ENCODE peak calls at places on chromosomes 4 and X, in five cellular contexts. A is AG04449, Z is AG10803, N is Peyer's patch, B is HFF-Myc. M is an unnamed sample.

GRCh38 chr4:21991050-21991449 is 42.5 kb upstream of the KCNIP4 start:
- DNase-seq in A (no peak), Z (no peak), N (no peak), B (peak), M (no peak)

GRCh38 chrX:136450050-136450830 is 37.5 kb upstream of the BRS3 start:
- DNase-seq in A (no peak), Z (no peak), N (no peak), B (no peak), M (no peak)

GRCh38 chr4:17066972-17067371 is 168.5 kb upstream of the LDB2 start:
- DNase-seq in A (peak), Z (peak), N (no peak), B (peak), M (peak)

GRCh38 chr4:24799544-24800272 is 4.3 kb downstream of the SOD3 start:
- DNase-seq in A (no peak), Z (no peak), N (no peak), B (no peak), M (no peak)

GRCh38 chr4:130646886-130647285 is 1550.9 kb downstream of the C4orf33 start:
- DNase-seq in A (no peak), Z (no peak), N (no peak), B (no peak), M (no peak)

GRCh38 chrX:136880003-136880451 is 498 bp downstream of the RBMX start:
- DNase-seq in A (no peak), Z (no peak), N (peak), B (no peak), M (no peak)

GRCh38 chr4:76499461-76499860 is 64.4 kb downstream of the SHROOM3 start:
- DNase-seq in A (no peak), Z (no peak), N (no peak), B (no peak), M (no peak)

GRCh38 chrX:8504451-8504850 is 39.8 kb downstream of the VCX3B start:
- DNase-seq in A (no peak), Z (no peak), N (no peak), B (no peak), M (no peak)

GRCh38 chr4:40196724-40197281 is at the start of gene RHOH:
- DNase-seq in A (no peak), Z (no peak), N (no peak), B (no peak), M (no peak)

GRCh38 chrX:92232182-92232581 is 453.0 kb downstream of the PCDH11X start:
- DNase-seq in A (no peak), Z (no peak), N (no peak), B (no peak), M (no peak)

GRCh38 chrX:40156472-40157227 is 58.9 kb upstream of the BCOR start:
- DNase-seq in A (no peak), Z (no peak), N (no peak), B (no peak), M (no peak)

GRCh38 chr4:124904723-124905390 is 192.3 kb upstream of the ANKRD50 start:
- DNase-seq in A (no peak), Z (no peak), N (no peak), B (no peak), M (no peak)

GRCh38 chrX:2311483-2311882 is 189.3 kb downstream of the DHRSX start:
- DNase-seq in A (no peak), Z (no peak), N (no peak), B (no peak), M (no peak)

GRCh38 chr4:127291316-127291715 is 341.4 kb upstream of the INTU start:
- DNase-seq in A (no peak), Z (peak), N (no peak), B (peak), M (no peak)

GRCh38 chr4:74932832-74933561 is at the start of gene PARM1:
- DNase-seq in A (no peak), Z (peak), N (peak), B (peak), M (no peak)

GRCh38 chr4:117135634-117136354 is 50.4 kb upstream of the TRAM1L1 start:
- DNase-seq in A (no peak), Z (no peak), N (no peak), B (no peak), M (no peak)

GRCh38 chrX:69615779-69616519 is at the start of gene EDA:
- DNase-seq in A (no peak), Z (peak), N (peak), B (no peak), M (no peak)

GRCh38 chrX:18377802-18378201 is 23.3 kb upstream of the SCML2 start:
- DNase-seq in A (no peak), Z (peak), N (no peak), B (no peak), M (no peak)

GRCh38 chr4:157819693-157820464 is 352.9 kb downstream of the GASK1B start:
- DNase-seq in A (no peak), Z (no peak), N (no peak), B (no peak), M (no peak)

DNA sequence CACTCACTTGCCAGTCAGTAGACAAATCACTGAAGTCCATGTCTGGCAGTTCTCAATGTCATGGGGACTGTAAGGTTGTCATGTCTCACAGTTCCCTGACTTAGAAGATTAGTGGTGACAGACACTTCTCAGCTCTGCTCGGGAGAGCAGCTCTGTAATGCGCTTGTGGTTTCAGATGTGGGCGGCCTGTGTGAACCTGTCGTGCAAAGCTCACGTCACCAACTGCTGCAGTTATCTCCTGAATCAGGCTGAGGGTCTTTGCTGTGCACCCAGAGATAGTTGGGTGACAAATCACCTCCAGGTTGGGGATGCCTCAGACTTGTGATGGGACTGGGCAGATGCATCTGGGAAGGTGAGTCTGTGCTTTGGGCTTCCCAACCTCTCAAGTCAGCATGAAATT is at the start of gene IL9R:
- DNase-seq in A (no peak), Z (no peak), N (no peak), B (no peak), M (no peak)
- H3K4me3 ChIP-seq in A (no peak), Z (no peak), N (peak), B (no peak), M (no peak)

GRCh38 chrX:56763556-56764152 is 34.6 kb downstream of the NBDY start:
- DNase-seq in A (no peak), Z (no peak), N (no peak), B (no peak), M (no peak)
- TF ChIP-seq CTCF in A (no peak), Z (no peak), N (no peak), B (no peak), M (no peak)

GRCh38 chrX:47216393-47216925 is 2.0 kb upstream of the CDK16 start:
- DNase-seq in A (no peak), Z (no peak), N (no peak), B (no peak), M (no peak)

GRCh38 chrX:47218280-47218919 is at the start of gene CDK16:
- DNase-seq in A (no peak), Z (peak), N (peak), B (peak), M (no peak)

GRCh38 chrX:47217852-47218279 is 615 bp upstream of the CDK16 start:
- DNase-seq in A (peak), Z (peak), N (peak), B (peak), M (peak)

GRCh38 chrX:47218920-47219815 is 687 bp downstream of the CDK16 start:
- DNase-seq in A (no peak), Z (no peak), N (peak), B (no peak), M (no peak)

DNA sequence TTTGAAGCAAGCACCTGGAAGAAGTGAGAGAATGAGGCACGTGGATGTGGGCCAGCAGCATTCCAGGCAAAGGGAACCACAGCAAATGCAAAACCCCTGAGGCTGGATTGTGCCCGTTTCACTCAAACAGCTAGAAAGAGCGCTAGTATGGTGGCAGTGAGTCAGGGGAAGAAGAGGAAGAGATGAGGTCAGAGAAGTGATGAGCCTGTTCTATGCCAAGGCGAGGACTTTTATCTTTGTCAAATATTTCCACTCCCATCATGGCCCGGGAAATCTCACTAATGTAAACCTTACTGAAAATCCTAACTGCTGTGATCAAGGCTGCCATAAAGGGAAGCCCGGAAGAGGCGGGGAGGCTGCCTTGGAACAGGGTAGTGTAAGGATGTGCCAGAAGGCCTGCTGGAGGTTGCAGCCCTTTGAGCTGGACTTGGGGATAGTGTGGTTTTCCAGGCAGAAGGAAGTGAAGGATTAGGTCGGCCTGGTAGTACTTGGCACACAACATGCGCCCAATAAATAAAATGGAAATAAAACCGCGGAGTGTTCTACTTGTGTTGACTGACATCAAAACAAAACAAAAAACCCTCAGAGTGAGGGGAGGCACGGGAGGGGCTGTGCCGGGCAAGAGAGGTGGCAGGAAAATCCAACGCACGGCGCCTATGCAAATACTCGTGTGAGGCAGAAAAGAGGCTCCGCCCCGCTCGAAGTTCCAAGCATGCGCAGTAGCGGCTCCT is 1.2 kb upstream of the CDK16 start:
- DNase-seq in A (no peak), Z (peak), N (no peak), B (peak), M (no peak)
- H3K4me3 ChIP-seq in A (peak), Z (peak), N (peak), B (peak), M (peak)

GRCh38 chr4:155496294-155496626 is 119.5 kb upstream of the MAP9 start:
- DNase-seq in A (no peak), Z (no peak), N (no peak), B (no peak), M (no peak)

GRCh38 chr4:155495572-155496293 is 119.0 kb upstream of the MAP9 start:
- DNase-seq in A (no peak), Z (no peak), N (no peak), B (no peak), M (no peak)

GRCh38 chr4:155491336-155492131 is 114.8 kb upstream of the MAP9 start:
- DNase-seq in A (no peak), Z (no peak), N (no peak), B (no peak), M (no peak)

GRCh38 chr4:155494037-155494718 is 117.4 kb upstream of the MAP9 start:
- DNase-seq in A (no peak), Z (no peak), N (no peak), B (no peak), M (no peak)

GRCh38 chr4:155497306-155497705 is 120.5 kb upstream of the MAP9 start:
- DNase-seq in A (no peak), Z (no peak), N (no peak), B (no peak), M (no peak)
- TF ChIP-seq CTCF in A (no peak), Z (no peak), N (no peak), B (no peak), M (peak)

GRCh38 chr4:11189756-11190155 is 238.9 kb downstream of the HS3ST1 start:
- DNase-seq in A (no peak), Z (no peak), N (no peak), B (no peak), M (no peak)
- H3K4me3 ChIP-seq in A (no peak), Z (no peak), N (no peak), B (no peak), M (no peak)

GRCh38 chr4:103994059-103994458 is 274.3 kb upstream of the TACR3 start:
- DNase-seq in A (no peak), Z (no peak), N (no peak), B (no peak), M (no peak)
- TF ChIP-seq CTCF in A (no peak), Z (no peak), N (no peak), B (no peak), M (peak)

DNA sequence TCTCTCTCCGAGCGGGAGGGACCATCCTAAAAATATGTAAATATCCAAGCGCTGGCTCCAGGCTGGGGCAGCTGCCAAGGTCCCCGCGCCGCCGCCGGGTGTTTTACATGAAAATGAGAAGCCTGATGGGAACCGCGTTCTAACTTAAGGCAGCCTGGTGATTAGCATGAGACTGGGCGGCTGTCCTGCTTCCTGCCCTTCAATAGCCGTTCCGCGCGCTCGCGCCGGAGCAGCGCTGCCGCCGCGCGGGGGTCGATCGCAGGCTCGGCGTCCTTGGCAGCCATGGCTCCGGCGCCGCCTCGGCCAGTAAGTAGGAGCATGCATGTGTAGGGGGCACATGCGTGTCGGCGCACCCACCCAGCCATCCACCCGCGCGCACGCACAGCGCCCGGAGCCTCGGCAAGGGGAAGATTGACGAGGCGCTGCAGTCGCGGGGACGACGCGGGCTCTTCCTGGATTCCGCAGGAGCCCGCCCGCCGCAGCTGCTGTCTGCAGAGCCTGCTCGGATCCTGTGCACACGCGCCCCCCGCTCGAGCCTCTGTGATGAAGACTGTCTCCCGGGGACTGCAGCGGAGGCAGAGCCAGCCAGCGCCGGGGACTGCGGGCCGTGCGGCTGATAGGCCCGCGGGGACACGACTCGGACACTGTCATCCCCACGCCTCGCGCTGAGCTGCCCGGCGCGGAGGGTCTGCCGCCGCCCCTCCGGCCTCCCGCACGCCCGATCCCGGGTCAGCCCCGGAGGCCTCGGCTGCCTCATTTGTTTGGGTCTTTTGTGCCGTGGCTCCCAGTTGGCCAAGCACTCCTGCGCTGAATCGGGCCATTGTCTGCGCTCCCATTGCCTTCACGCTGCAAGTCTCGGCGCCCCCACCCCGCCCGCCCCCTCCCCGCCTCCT is 732 bp downstream of the STOX2 start:
- DNase-seq in A (no peak), Z (peak), N (no peak), B (no peak), M (peak)
- H3K4me3 ChIP-seq in A (peak), Z (peak), N (peak), B (peak), M (peak)

GRCh38 chr4:9679704-9680478 is 101.5 kb upstream of the DRD5 start:
- DNase-seq in A (no peak), Z (no peak), N (no peak), B (no peak), M (no peak)
- TF ChIP-seq CTCF in A (no peak), Z (no peak), N (no peak), B (no peak), M (no peak)

GRCh38 chr4:185830263-185830994 is 18.4 kb upstream of the SORBS2 start:
- DNase-seq in A (no peak), Z (no peak), N (no peak), B (no peak), M (no peak)
- H3K4me3 ChIP-seq in A (no peak), Z (no peak), N (no peak), B (no peak), M (no peak)

DNA sequence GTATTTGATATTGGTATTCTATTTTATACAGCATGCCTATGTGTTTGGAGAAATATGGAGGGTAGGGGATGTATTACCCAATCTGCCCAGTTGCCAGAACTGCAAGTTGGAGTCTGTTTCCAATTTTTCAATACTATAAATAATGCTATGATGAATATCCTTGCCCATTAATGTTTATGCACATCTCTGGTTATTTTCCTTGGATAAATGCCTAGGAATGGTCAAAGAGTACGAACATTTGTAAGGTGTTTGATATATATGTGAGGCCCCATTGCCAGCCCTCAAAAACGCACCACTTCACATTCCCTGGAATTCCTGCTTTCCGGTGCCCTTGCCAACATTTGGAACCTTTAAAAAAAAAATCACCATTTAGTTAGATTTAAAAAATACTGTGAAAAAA is 34.3 kb downstream of the CLDN34 start:
- DNase-seq in A (no peak), Z (peak), N (no peak), B (no peak), M (no peak)
- TF ChIP-seq CTCF in A (no peak), Z (no peak), N (no peak), B (no peak), M (no peak)

M was measured in epithelial cell of proximal tubule.